ENCODE peak calls at places on chromosome 22, in seven cellular contexts. V, R, U, D, W, K and P are unnamed samples.

GRCh38 chr22:45731041-45731797 is 59.6 kb downstream of the ATXN10 start:
- DNase-seq in K (peak; percentile 15), W (peak; percentile 52), D (no peak), V (no peak), U (no peak), R (no peak), P (no peak)

GRCh38 chr22:20010307-20011122 is 6.1 kb downstream of the ARVCF start:
- DNase-seq in R (no peak), W (no peak), K (no peak), V (no peak), U (no peak), D (no peak), P (no peak)

GRCh38 chr22:20118572-20119020 is 1.6 kb upstream of the TRMT2A start:
- DNase-seq in U (no peak), D (no peak), V (no peak), K (no peak), R (no peak), W (no peak), P (no peak)

GRCh38 chr22:29810156-29810555 is 27.9 kb downstream of the ASCC2 start:
- DNase-seq in D (no peak), V (no peak), R (no peak), W (no peak), U (no peak), K (no peak), P (no peak)

GRCh38 chr22:39097098-39098020 is at the start of gene APOBEC3H:
- DNase-seq in V (no peak), D (peak; percentile 39), K (peak; percentile 18), W (peak; percentile 12), R (no peak), U (no peak), P (peak; percentile 33)

GRCh38 chr22:37797874-37798500 is 9.7 kb upstream of the GCAT start:
- DNase-seq in R (no peak), D (no peak), U (no peak), K (no peak), W (no peak), V (no peak), P (no peak)

GRCh38 chr22:41001722-41002122 is 50.5 kb downstream of the RBX1 start:
- DNase-seq in U (no peak), K (peak; percentile 63), D (no peak), V (no peak), R (no peak), W (peak; percentile 62), P (no peak)

GRCh38 chr22:37334461-37334858 is 52.2 kb downstream of the CYTH4 start:
- DNase-seq in U (no peak), R (no peak), D (no peak), W (no peak), V (no peak), K (peak; percentile 0), P (peak; percentile 84)

GRCh38 chr22:30591191-30591587 is 521 bp downstream of the PES1 start:
- DNase-seq in U (no peak), V (no peak), K (no peak), D (no peak), R (no peak), W (peak; percentile 57), P (no peak)